ENCODE peak calls at places on chromosomes 1 and 21, in five cellular contexts. One of them, this sample, is unnamed.

GRCh38 chr1:172325562-172325961 is 94.9 kb upstream of the C1orf105 start:
- DNase-seq in HepG2: no peak
- DNase-seq in neuronal stem cell: no peak
- DNase-seq in pancreas: no peak
- DNase-seq in left ventricle myocardium inferior: no peak
- DNase-seq in this sample: peak; percentile 39

GRCh38 chr21:36156339-36156814 is 247 bp upstream of the DOP1B start:
- DNase-seq in pancreas: peak; percentile 100
- DNase-seq in HepG2: peak; percentile 91
- DNase-seq in left ventricle myocardium inferior: peak; percentile 100
- DNase-seq in neuronal stem cell: peak; percentile 99
- DNase-seq in this sample: peak; percentile 87

GRCh38 chr1:187959062-187959461 is 1130.3 kb downstream of the PLA2G4A start:
- DNase-seq in neuronal stem cell: no peak
- DNase-seq in HepG2: no peak
- DNase-seq in left ventricle myocardium inferior: no peak
- DNase-seq in pancreas: no peak
- DNase-seq in this sample: no peak

GRCh38 chr1:241475688-241476087 is 43.9 kb downstream of the FH start:
- DNase-seq in HepG2: no peak
- DNase-seq in pancreas: no peak
- DNase-seq in neuronal stem cell: no peak
- DNase-seq in left ventricle myocardium inferior: no peak
- DNase-seq in this sample: no peak

GRCh38 chr1:197171531-197171930 is 25.1 kb upstream of the ASPM start:
- DNase-seq in left ventricle myocardium inferior: no peak
- DNase-seq in neuronal stem cell: no peak
- DNase-seq in pancreas: no peak
- DNase-seq in HepG2: no peak
- DNase-seq in this sample: no peak

GRCh38 chr1:109468903-109469302 is 2.6 kb downstream of the SYPL2 start:
- DNase-seq in left ventricle myocardium inferior: no peak
- DNase-seq in HepG2: no peak
- DNase-seq in neuronal stem cell: no peak
- DNase-seq in pancreas: no peak
- DNase-seq in this sample: no peak

GRCh38 chr1:68623700-68624099 is 126.8 kb upstream of the DEPDC1 start:
- DNase-seq in HepG2: no peak
- DNase-seq in left ventricle myocardium inferior: peak; percentile 47
- DNase-seq in neuronal stem cell: no peak
- DNase-seq in pancreas: no peak
- DNase-seq in this sample: no peak

GRCh38 chr1:2274231-2274967 is 46.3 kb downstream of the SKI start:
- DNase-seq in HepG2: no peak
- DNase-seq in neuronal stem cell: no peak
- DNase-seq in pancreas: no peak
- DNase-seq in left ventricle myocardium inferior: no peak
- DNase-seq in this sample: no peak

GRCh38 chr21:45039309-45040113 is 34.9 kb upstream of the ADARB1 start:
- DNase-seq in pancreas: no peak
- DNase-seq in left ventricle myocardium inferior: no peak
- DNase-seq in HepG2: no peak
- DNase-seq in neuronal stem cell: no peak
- DNase-seq in this sample: no peak
- H3K27ac ChIP-seq in pancreas: no peak overlapping the region
- H3K27ac ChIP-seq in left ventricle myocardium inferior: no peak overlapping the region
- H3K27ac ChIP-seq in HepG2: no peak overlapping the region
- H3K27ac ChIP-seq in neuronal stem cell: no peak overlapping the region
- H3K27ac ChIP-seq in this sample: no peak overlapping the region

GRCh38 chr21:28834335-28835238 is 158.1 kb downstream of the LTN1 start:
- DNase-seq in neuronal stem cell: no peak
- DNase-seq in left ventricle myocardium inferior: no peak
- DNase-seq in HepG2: no peak
- DNase-seq in pancreas: no peak
- DNase-seq in this sample: no peak

GRCh38 chr21:28832013-28832714 is 160.5 kb downstream of the LTN1 start:
- DNase-seq in neuronal stem cell: no peak
- DNase-seq in HepG2: peak; percentile 5
- DNase-seq in pancreas: no peak
- DNase-seq in left ventricle myocardium inferior: no peak
- DNase-seq in this sample: peak; percentile 50

GRCh38 chr21:28832715-28833061 is 160.0 kb downstream of the LTN1 start:
- DNase-seq in neuronal stem cell: no peak
- DNase-seq in HepG2: no peak
- DNase-seq in pancreas: no peak
- DNase-seq in left ventricle myocardium inferior: no peak
- DNase-seq in this sample: no peak

GRCh38 chr21:28833609-28834008 is 159.1 kb downstream of the LTN1 start:
- DNase-seq in pancreas: no peak
- DNase-seq in neuronal stem cell: no peak
- DNase-seq in HepG2: no peak
- DNase-seq in left ventricle myocardium inferior: no peak
- DNase-seq in this sample: no peak

DNA sequence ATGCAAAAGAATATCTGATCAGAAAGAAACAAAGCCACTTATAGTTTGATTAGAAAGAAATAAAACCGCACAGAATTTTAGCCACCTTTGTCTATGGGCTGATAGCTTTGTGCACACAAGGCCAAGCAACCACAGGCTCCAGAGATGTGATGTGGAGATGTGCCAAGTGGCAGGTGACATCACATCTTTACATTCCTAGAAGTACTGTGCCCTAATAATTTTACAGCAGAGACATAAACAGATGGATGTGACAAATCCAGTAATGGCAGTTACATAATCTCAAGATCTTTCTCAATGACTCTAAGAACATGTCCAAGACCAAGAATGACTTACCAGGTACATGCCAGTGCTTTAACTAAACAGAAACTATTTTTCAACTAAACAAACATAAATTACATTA is 159.5 kb downstream of the LTN1 start:
- DNase-seq in HepG2: no peak
- DNase-seq in neuronal stem cell: no peak
- DNase-seq in pancreas: no peak
- DNase-seq in left ventricle myocardium inferior: no peak
- DNase-seq in this sample: peak; percentile 26
- H3K27ac ChIP-seq in HepG2: no peak overlapping the region
- H3K27ac ChIP-seq in neuronal stem cell: no peak overlapping the region
- H3K27ac ChIP-seq in pancreas: no peak overlapping the region
- H3K27ac ChIP-seq in left ventricle myocardium inferior: no peak overlapping the region
- H3K27ac ChIP-seq in this sample: peak overlapping the region; percentile 82

DNA sequence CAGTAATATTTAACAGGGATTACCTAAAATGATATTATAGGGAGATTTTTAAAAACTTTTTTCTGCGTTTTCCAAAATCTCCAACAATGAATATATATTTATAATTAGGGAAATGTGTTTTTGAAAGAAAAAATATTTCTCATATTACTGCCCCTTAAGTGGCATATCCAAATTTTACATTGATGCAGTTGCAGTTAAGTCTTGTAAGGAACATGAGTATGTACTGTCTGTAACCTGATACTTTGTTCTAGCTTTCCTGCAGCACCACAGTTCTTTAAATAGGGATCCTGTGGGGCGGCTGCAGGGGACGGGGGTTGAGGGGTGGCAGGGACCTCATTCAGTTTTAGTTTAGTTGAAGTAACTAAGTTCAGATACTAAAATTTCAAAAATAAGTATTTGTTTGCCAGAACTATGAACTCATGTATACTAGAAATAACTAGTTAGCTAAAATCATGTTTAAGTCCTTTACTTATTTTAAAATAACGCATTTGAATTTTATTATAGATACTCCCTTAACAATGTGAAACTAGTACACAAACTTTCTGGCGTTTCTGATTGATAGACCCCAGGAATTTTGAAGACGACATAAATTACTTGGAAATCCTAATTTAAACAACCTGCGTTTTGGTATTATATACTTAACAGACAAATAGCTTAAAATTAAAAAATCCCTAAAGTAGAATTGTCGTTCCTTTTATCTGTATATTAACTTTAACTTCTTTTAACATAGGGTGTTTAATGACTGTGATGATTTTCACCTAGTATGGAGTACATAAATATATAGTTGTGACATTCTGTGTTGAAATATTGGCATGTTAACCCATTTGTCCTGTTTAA is 639 bp upstream of the DNAJB4 start:
- DNase-seq in left ventricle myocardium inferior: peak; percentile 53
- DNase-seq in HepG2: peak; percentile 77
- DNase-seq in neuronal stem cell: peak; percentile 27
- DNase-seq in pancreas: no peak
- DNase-seq in this sample: peak; percentile 12
- H3K27ac ChIP-seq in left ventricle myocardium inferior: peak overlapping the region; percentile 93
- H3K27ac ChIP-seq in HepG2: peak overlapping the region; percentile 97
- H3K27ac ChIP-seq in neuronal stem cell: no peak overlapping the region
- H3K27ac ChIP-seq in pancreas: peak overlapping the region; percentile 97
- H3K27ac ChIP-seq in this sample: peak overlapping the region; percentile 85

GRCh38 chr1:235156265-235156664 is 4.8 kb downstream of the RBM34 start:
- DNase-seq in pancreas: no peak
- DNase-seq in HepG2: peak; percentile 7
- DNase-seq in left ventricle myocardium inferior: no peak
- DNase-seq in neuronal stem cell: no peak
- DNase-seq in this sample: no peak
- H3K27ac ChIP-seq in pancreas: no peak overlapping the region
- H3K27ac ChIP-seq in HepG2: peak overlapping the region; percentile 7
- H3K27ac ChIP-seq in left ventricle myocardium inferior: no peak overlapping the region
- H3K27ac ChIP-seq in neuronal stem cell: no peak overlapping the region
- H3K27ac ChIP-seq in this sample: no peak overlapping the region

GRCh38 chr1:236692128-236692527 is 5.8 kb downstream of the ACTN2 start:
- DNase-seq in HepG2: no peak
- DNase-seq in pancreas: no peak
- DNase-seq in left ventricle myocardium inferior: no peak
- DNase-seq in neuronal stem cell: no peak
- DNase-seq in this sample: no peak
- H3K27ac ChIP-seq in HepG2: no peak overlapping the region
- H3K27ac ChIP-seq in pancreas: no peak overlapping the region
- H3K27ac ChIP-seq in left ventricle myocardium inferior: peak overlapping the region; percentile 94
- H3K27ac ChIP-seq in neuronal stem cell: no peak overlapping the region
- H3K27ac ChIP-seq in this sample: no peak overlapping the region

GRCh38 chr1:100234432-100234831 is 15.2 kb downstream of the DBT start:
- DNase-seq in neuronal stem cell: no peak
- DNase-seq in HepG2: no peak
- DNase-seq in left ventricle myocardium inferior: no peak
- DNase-seq in pancreas: no peak
- DNase-seq in this sample: no peak

DNA sequence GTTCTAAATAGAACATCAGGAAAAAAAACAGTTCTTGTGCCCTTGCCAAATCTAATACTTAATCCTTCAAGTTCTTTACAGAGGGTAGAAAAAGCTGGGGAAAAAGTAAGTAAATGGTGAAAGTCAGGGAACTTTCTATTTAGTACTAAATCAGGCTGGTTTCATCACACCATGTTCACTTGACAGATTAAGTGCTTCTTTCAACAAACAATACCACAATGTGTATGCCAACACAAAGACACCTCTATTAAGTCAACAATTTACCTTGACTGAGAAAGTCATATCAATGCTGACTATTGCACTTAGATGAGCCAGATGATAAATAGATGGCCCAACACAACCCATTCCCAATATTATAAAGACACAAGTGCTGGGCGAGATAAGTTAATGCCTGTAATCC is 9.6 kb downstream of the DBT start:
- DNase-seq in pancreas: no peak
- DNase-seq in HepG2: no peak
- DNase-seq in neuronal stem cell: no peak
- DNase-seq in left ventricle myocardium inferior: no peak
- DNase-seq in this sample: no peak
- H3K27ac ChIP-seq in pancreas: no peak overlapping the region
- H3K27ac ChIP-seq in HepG2: no peak overlapping the region
- H3K27ac ChIP-seq in neuronal stem cell: no peak overlapping the region
- H3K27ac ChIP-seq in left ventricle myocardium inferior: no peak overlapping the region
- H3K27ac ChIP-seq in this sample: no peak overlapping the region

DNA sequence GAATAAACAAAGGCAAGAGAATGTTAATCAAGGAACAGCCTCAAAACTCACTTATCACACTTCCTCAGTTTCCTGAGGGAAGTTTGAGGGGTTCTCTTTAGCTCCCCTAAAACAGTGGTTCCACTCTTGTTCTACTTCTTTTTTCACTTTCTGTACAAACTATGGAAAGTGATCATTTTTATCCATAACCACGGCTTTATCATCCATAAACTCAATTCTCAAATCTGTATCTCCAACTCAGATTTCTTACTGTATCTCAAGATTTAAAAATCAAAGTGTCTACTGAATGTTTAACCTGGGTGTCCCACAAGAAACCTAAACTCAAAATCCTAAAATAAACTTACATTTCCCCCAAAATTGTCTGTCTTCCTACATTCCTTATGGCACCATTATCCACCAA is 3.9 kb downstream of the PFDN2 start:
- DNase-seq in left ventricle myocardium inferior: no peak
- DNase-seq in neuronal stem cell: no peak
- DNase-seq in pancreas: no peak
- DNase-seq in HepG2: no peak
- DNase-seq in this sample: no peak
- H3K27ac ChIP-seq in left ventricle myocardium inferior: no peak overlapping the region
- H3K27ac ChIP-seq in neuronal stem cell: no peak overlapping the region
- H3K27ac ChIP-seq in pancreas: no peak overlapping the region
- H3K27ac ChIP-seq in HepG2: no peak overlapping the region
- H3K27ac ChIP-seq in this sample: peak overlapping the region; percentile 97

DNA sequence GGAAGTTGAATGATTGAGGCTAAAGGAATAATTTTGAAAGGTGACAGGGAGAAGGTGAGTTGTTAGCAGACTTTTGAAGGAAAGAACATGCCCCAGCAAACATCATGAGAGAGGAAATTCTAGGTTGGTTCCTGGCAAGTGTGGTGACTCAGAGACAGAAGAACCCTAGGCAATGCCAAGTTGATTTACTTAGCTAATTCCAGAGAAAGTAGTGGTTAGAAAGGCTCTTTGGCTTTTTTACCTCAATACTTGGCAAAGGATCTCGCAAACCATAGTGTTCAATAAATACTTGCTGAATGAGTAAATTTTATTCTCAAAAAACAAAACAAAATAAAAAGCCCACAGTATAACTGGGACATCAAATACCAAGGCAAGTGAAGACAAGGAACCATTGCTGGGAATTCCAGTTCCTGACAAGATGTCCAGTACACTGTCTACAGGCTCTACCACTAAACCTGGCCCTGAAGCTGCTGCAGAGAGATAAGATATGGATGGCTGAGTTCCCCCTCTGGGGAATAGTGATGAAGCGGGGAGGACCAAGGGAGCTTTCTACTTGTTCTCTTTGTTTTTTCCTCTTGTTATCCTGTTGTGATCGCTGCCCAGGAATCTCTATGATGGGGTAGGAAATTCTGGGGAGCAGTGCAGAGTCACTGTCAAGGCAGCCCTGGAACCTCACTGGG is 48.2 kb downstream of the IL12RB2 start:
- DNase-seq in HepG2: no peak
- DNase-seq in neuronal stem cell: no peak
- DNase-seq in pancreas: no peak
- DNase-seq in left ventricle myocardium inferior: no peak
- DNase-seq in this sample: peak; percentile 74
- H3K27ac ChIP-seq in HepG2: no peak overlapping the region
- H3K27ac ChIP-seq in neuronal stem cell: no peak overlapping the region
- H3K27ac ChIP-seq in pancreas: no peak overlapping the region
- H3K27ac ChIP-seq in left ventricle myocardium inferior: no peak overlapping the region
- H3K27ac ChIP-seq in this sample: peak overlapping the region; percentile 86